ENCODE peak calls at places on chromosomes 2 and 18, in six cellular contexts. R is NCI-H1105 treated with DMSO at 0.1 percent for 48 hours; N is stimulated activated CD4-positive, alpha-beta T cell treated with anti-CD3 and anti-CD28 coated beads, Interleukin-12 subunit alpha, Interleukin-12 subunit beta, amount 100 ng/mL, for 48 hours; A is Caki2; I is fibroblast of pulmonary artery; D is activated naive CD4-positive, alpha-beta T cell treated with anti-CD3 and anti-CD28 coated beads, Interleukin-2, amount 50 U/mL, for 72 hours. J is an unnamed sample.

GRCh38 chr2:183665403-183665802 is 541.2 kb downstream of the NUP35 start:
- DNase-seq in I (no peak), A (no peak), N (no peak), R (peak), D (no peak), J (no peak)

GRCh38 chr2:189581354-189582139 is 961 bp upstream of the SLC40A1 start:
- DNase-seq in N (no peak), D (no peak), A (no peak), I (no peak), R (no peak), J (no peak)

GRCh38 chr18:52082250-52082649 is 257.7 kb upstream of the DCC start:
- DNase-seq in N (no peak), I (no peak), R (no peak), D (no peak), A (no peak), J (no peak)

GRCh38 chr2:11682590-11682915 is 12.6 kb upstream of the NTSR2 start:
- DNase-seq in N (no peak), I (no peak), R (no peak), A (no peak), D (no peak), J (no peak)

GRCh38 chr2:149037851-149038250 is 648 bp upstream of the LYPD6B start:
- DNase-seq in N (no peak), A (no peak), R (no peak), D (no peak), I (no peak), J (no peak)

GRCh38 chr18:10563886-10564285 is 38.1 kb downstream of the NAPG start:
- DNase-seq in I (no peak), D (no peak), A (no peak), N (no peak), R (no peak), J (no peak)

GRCh38 chr2:20353597-20353996 is 3.0 kb upstream of the PUM2 start:
- DNase-seq in A (no peak), R (peak), I (no peak), D (no peak), N (no peak), J (no peak)

GRCh38 chr2:37781028-37781427 is 109.6 kb upstream of the CDC42EP3 start:
- DNase-seq in D (no peak), R (no peak), I (peak), A (no peak), N (no peak), J (peak)

J was measured in RPMI7951.